ENCODE peak calls at places on chromosomes 12 and 14, in five cellular contexts. One of them, this sample, is unnamed.
A peak's percentile ranks its signal among the peaks of the same experiment; 100 is the strongest.

GRCh38 chr14:63896278-63896720 is 43.5 kb downstream of the SYNE2 start:
- DNase-seq in heart right ventricle: peak; percentile 87
- DNase-seq in H9: no peak
- DNase-seq in activated CD4-positive, alpha-beta T cell treated with anti-CD3 and anti-CD28 coated beads, Interleukin-2, amount 50 U/mL, for 4 hours: no peak
- DNase-seq in SIG-M5: no peak
- DNase-seq in this sample: no peak

GRCh38 chr12:43740511-43741100 is 18.0 kb downstream of the PUS7L start:
- DNase-seq in heart right ventricle: no peak
- DNase-seq in H9: no peak
- DNase-seq in activated CD4-positive, alpha-beta T cell treated with anti-CD3 and anti-CD28 coated beads, Interleukin-2, amount 50 U/mL, for 4 hours: no peak
- DNase-seq in SIG-M5: no peak
- DNase-seq in this sample: no peak

GRCh38 chr12:19964549-19964948 is 403.8 kb upstream of the PDE3A start:
- DNase-seq in activated CD4-positive, alpha-beta T cell treated with anti-CD3 and anti-CD28 coated beads, Interleukin-2, amount 50 U/mL, for 4 hours: no peak
- DNase-seq in H9: no peak
- DNase-seq in heart right ventricle: no peak
- DNase-seq in SIG-M5: no peak
- DNase-seq in this sample: no peak

GRCh38 chr12:96806272-96806671 is 100.8 kb upstream of the NEDD1 start:
- DNase-seq in heart right ventricle: no peak
- DNase-seq in SIG-M5: no peak
- DNase-seq in activated CD4-positive, alpha-beta T cell treated with anti-CD3 and anti-CD28 coated beads, Interleukin-2, amount 50 U/mL, for 4 hours: no peak
- DNase-seq in H9: no peak
- DNase-seq in this sample: no peak

GRCh38 chr14:65206448-65207096 is 104.3 kb upstream of the MAX start:
- DNase-seq in heart right ventricle: no peak
- DNase-seq in SIG-M5: no peak
- DNase-seq in activated CD4-positive, alpha-beta T cell treated with anti-CD3 and anti-CD28 coated beads, Interleukin-2, amount 50 U/mL, for 4 hours: no peak
- DNase-seq in H9: no peak
- DNase-seq in this sample: peak; percentile 97

GRCh38 chr12:6608592-6609311 is 1.6 kb upstream of the CHD4 start:
- DNase-seq in H9: peak; percentile 65
- DNase-seq in activated CD4-positive, alpha-beta T cell treated with anti-CD3 and anti-CD28 coated beads, Interleukin-2, amount 50 U/mL, for 4 hours: no peak
- DNase-seq in SIG-M5: no peak
- DNase-seq in heart right ventricle: no peak
- DNase-seq in this sample: peak; percentile 73

GRCh38 chr12:41189395-41190251 is 1.5 kb downstream of the PDZRN4 start:
- DNase-seq in heart right ventricle: no peak
- DNase-seq in H9: peak; percentile 46
- DNase-seq in activated CD4-positive, alpha-beta T cell treated with anti-CD3 and anti-CD28 coated beads, Interleukin-2, amount 50 U/mL, for 4 hours: no peak
- DNase-seq in SIG-M5: no peak
- DNase-seq in this sample: no peak

GRCh38 chr14:93195316-93195999 is 10.3 kb downstream of the LYSET start:
- DNase-seq in H9: no peak
- DNase-seq in activated CD4-positive, alpha-beta T cell treated with anti-CD3 and anti-CD28 coated beads, Interleukin-2, amount 50 U/mL, for 4 hours: no peak
- DNase-seq in heart right ventricle: no peak
- DNase-seq in SIG-M5: no peak
- DNase-seq in this sample: no peak

GRCh38 chr14:105549481-105549880 is 23.1 kb downstream of the TMEM121 start:
- DNase-seq in H9: no peak
- DNase-seq in SIG-M5: no peak
- DNase-seq in activated CD4-positive, alpha-beta T cell treated with anti-CD3 and anti-CD28 coated beads, Interleukin-2, amount 50 U/mL, for 4 hours: no peak
- DNase-seq in heart right ventricle: no peak
- DNase-seq in this sample: no peak

GRCh38 chr12:91523831-91524230 is 341.2 kb upstream of the DCN start:
- DNase-seq in heart right ventricle: no peak
- DNase-seq in H9: no peak
- DNase-seq in SIG-M5: no peak
- DNase-seq in activated CD4-positive, alpha-beta T cell treated with anti-CD3 and anti-CD28 coated beads, Interleukin-2, amount 50 U/mL, for 4 hours: no peak
- DNase-seq in this sample: no peak

GRCh38 chr14:34220921-34221320 is 241.1 kb downstream of the SPTSSA start:
- DNase-seq in heart right ventricle: no peak
- DNase-seq in activated CD4-positive, alpha-beta T cell treated with anti-CD3 and anti-CD28 coated beads, Interleukin-2, amount 50 U/mL, for 4 hours: no peak
- DNase-seq in SIG-M5: no peak
- DNase-seq in H9: no peak
- DNase-seq in this sample: peak; percentile 51

GRCh38 chr14:30195946-30196345 is 268.3 kb upstream of the PRKD1 start:
- DNase-seq in activated CD4-positive, alpha-beta T cell treated with anti-CD3 and anti-CD28 coated beads, Interleukin-2, amount 50 U/mL, for 4 hours: no peak
- DNase-seq in heart right ventricle: no peak
- DNase-seq in H9: no peak
- DNase-seq in SIG-M5: no peak
- DNase-seq in this sample: no peak

GRCh38 chr12:12979731-12980259 is 20.3 kb downstream of the HEBP1 start:
- DNase-seq in H9: no peak
- DNase-seq in SIG-M5: no peak
- DNase-seq in activated CD4-positive, alpha-beta T cell treated with anti-CD3 and anti-CD28 coated beads, Interleukin-2, amount 50 U/mL, for 4 hours: no peak
- DNase-seq in heart right ventricle: peak; percentile 15
- DNase-seq in this sample: no peak

GRCh38 chr14:101001311-101002069 is 98.0 kb upstream of the RTL1 start:
- DNase-seq in H9: no peak
- DNase-seq in SIG-M5: no peak
- DNase-seq in heart right ventricle: no peak
- DNase-seq in activated CD4-positive, alpha-beta T cell treated with anti-CD3 and anti-CD28 coated beads, Interleukin-2, amount 50 U/mL, for 4 hours: no peak
- DNase-seq in this sample: peak; percentile 16

GRCh38 chr14:94904636-94905035 is 134.7 kb upstream of the GSC start:
- DNase-seq in H9: no peak
- DNase-seq in SIG-M5: no peak
- DNase-seq in activated CD4-positive, alpha-beta T cell treated with anti-CD3 and anti-CD28 coated beads, Interleukin-2, amount 50 U/mL, for 4 hours: no peak
- DNase-seq in heart right ventricle: no peak
- DNase-seq in this sample: no peak

GRCh38 chr12:80045594-80045993 is 53.7 kb upstream of the OTOGL start:
- DNase-seq in H9: no peak
- DNase-seq in SIG-M5: no peak
- DNase-seq in activated CD4-positive, alpha-beta T cell treated with anti-CD3 and anti-CD28 coated beads, Interleukin-2, amount 50 U/mL, for 4 hours: no peak
- DNase-seq in heart right ventricle: no peak
- DNase-seq in this sample: no peak

GRCh38 chr12:72273499-72273837 is 1.3 kb downstream of the TRHDE start:
- DNase-seq in SIG-M5: no peak
- DNase-seq in heart right ventricle: no peak
- DNase-seq in H9: no peak
- DNase-seq in activated CD4-positive, alpha-beta T cell treated with anti-CD3 and anti-CD28 coated beads, Interleukin-2, amount 50 U/mL, for 4 hours: no peak
- DNase-seq in this sample: no peak